ENCODE peak calls at places on chromosomes 4 and X, in five cellular contexts. L is epithelial cell of prostate; A is cardiac septum; I is activated CD4-positive, CD25-positive, alpha-beta regulatory T cell treated with anti-CD3 and anti-CD28 coated beads, Interleukin-2, amount 50 U/mL, for 72 hours; U is nephron progenitor cell. Z is an unnamed sample.

GRCh38 chrX:116379854-116380253 is 56.6 kb upstream of the SLC6A14 start:
- DNase-seq in A (no peak), U (no peak), I (no peak), L (peak; percentile 36), Z (no peak)

GRCh38 chrX:72280210-72280882 is 3.3 kb upstream of the RPS4X start:
- DNase-seq in A (no peak), U (peak; percentile 29), I (no peak), L (no peak), Z (no peak)

GRCh38 chrX:110614596-110614995 is 181.0 kb downstream of the CHRDL1 start:
- DNase-seq in L (no peak), I (no peak), U (no peak), A (no peak), Z (no peak)

GRCh38 chr4:26144526-26145167 is 176.2 kb upstream of the RBPJ start:
- DNase-seq in I (no peak), U (no peak), L (no peak), A (no peak), Z (no peak)

GRCh38 chr4:30671926-30672325 is 48.2 kb upstream of the PCDH7 start:
- DNase-seq in I (no peak), L (no peak), A (no peak), U (no peak), Z (no peak)

GRCh38 chr4:8731364-8731763 is 138.8 kb downstream of the CPZ start:
- DNase-seq in U (no peak), I (no peak), A (peak; percentile 39), L (no peak), Z (no peak)

GRCh38 chr4:65668201-65669007 is 1.9 kb downstream of the EPHA5 start:
- DNase-seq in L (no peak), U (peak; percentile 22), I (no peak), A (no peak), Z (peak; percentile 48)

GRCh38 chr4:77418333-77418732 is 187.3 kb upstream of the CXCL13 start:
- DNase-seq in I (no peak), U (no peak), L (no peak), A (no peak), Z (no peak)

GRCh38 chrX:130654409-130654970 is 248.5 kb downstream of the ENOX2 start:
- DNase-seq in I (no peak), U (no peak), L (no peak), A (no peak), Z (no peak)

GRCh38 chr4:147465461-147465860 is 15.4 kb upstream of the EDNRA start:
- DNase-seq in U (no peak), L (no peak), I (no peak), A (no peak), Z (no peak)

GRCh38 chrX:19513383-19513782 is 1.9 kb downstream of the MAP3K15 start:
- DNase-seq in I (no peak), L (no peak), A (no peak), U (peak; percentile 7), Z (no peak)

GRCh38 chrX:69387559-69388487 is 116.3 kb upstream of the NALF2 start:
- DNase-seq in A (no peak), I (peak; percentile 40), U (peak; percentile 83), L (no peak), Z (peak; percentile 88)

GRCh38 chrX:101602077-101602476 is 15.7 kb downstream of the ARMCX6 start:
- DNase-seq in A (no peak), L (no peak), U (no peak), I (no peak), Z (no peak)

GRCh38 chr4:153222162-153222789 is 18.0 kb downstream of the TRIM2 start:
- DNase-seq in A (peak; percentile 82), I (no peak), L (peak; percentile 46), U (peak; percentile 49), Z (peak; percentile 84)

GRCh38 chr4:148007789-148008188 is 275.9 kb downstream of the ARHGAP10 start:
- DNase-seq in I (no peak), A (no peak), L (no peak), U (no peak), Z (no peak)

GRCh38 chrX:23792861-23793553 is 10.0 kb downstream of the SAT1 start:
- DNase-seq in U (peak; percentile 18), L (no peak), A (no peak), I (no peak), Z (no peak)

GRCh38 chr4:144104509-144105130 is 35.9 kb downstream of the GYPA start:
- DNase-seq in I (no peak), U (no peak), A (no peak), L (no peak), Z (no peak)

GRCh38 chrX:107691024-107691448 is 62.7 kb downstream of the PRPS1 start:
- DNase-seq in I (no peak), U (no peak), L (no peak), A (no peak), Z (no peak)

GRCh38 chr4:184416913-184417734 is 57.2 kb downstream of the IRF2 start:
- DNase-seq in U (no peak), L (no peak), A (no peak), I (peak; percentile 49), Z (no peak)

GRCh38 chr4:179110356-179110755 is 1668.1 kb upstream of the AGA start:
- DNase-seq in A (no peak), I (no peak), U (no peak), L (peak; percentile 5), Z (no peak)

GRCh38 chr4:2843909-2844584 is 403 bp downstream of the ADD1 start:
- DNase-seq in I (no peak), L (no peak), U (peak; percentile 95), A (no peak), Z (peak; percentile 75)

GRCh38 chr4:188221090-188221489 is 81.8 kb downstream of the TRIML1 start:
- DNase-seq in A (no peak), I (no peak), U (no peak), L (peak; percentile 40), Z (no peak)

GRCh38 chr4:1247811-1248261 is 1.1 kb downstream of the CTBP1 start:
- DNase-seq in L (no peak), A (peak; percentile 79), I (no peak), U (no peak), Z (peak; percentile 68)

GRCh38 chr4:3371038-3371437 is 70.7 kb upstream of the HGFAC start:
- DNase-seq in U (no peak), L (no peak), A (no peak), I (no peak), Z (no peak)

GRCh38 chrX:133838761-133839676 is 146.4 kb downstream of the GPC3 start:
- DNase-seq in L (no peak), I (no peak), U (peak; percentile 67), A (no peak), Z (peak; percentile 50)

GRCh38 chr4:110196206-110196870 is 2.1 kb downstream of the ELOVL6 start:
- DNase-seq in A (peak; percentile 77), L (no peak), I (peak; percentile 47), U (peak; percentile 67), Z (peak; percentile 86)

GRCh38 chrX:44071847-44072545 is 98.8 kb upstream of the NDP start:
- DNase-seq in U (no peak), A (no peak), L (no peak), I (no peak), Z (no peak)

GRCh38 chrX:25344191-25344936 is 328.6 kb upstream of the ARX start:
- DNase-seq in A (no peak), U (no peak), L (no peak), I (no peak), Z (no peak)

GRCh38 chr4:2787230-2788100 is 5.4 kb upstream of the SH3BP2 start:
- DNase-seq in U (no peak), A (peak; percentile 82), I (peak; percentile 41), L (no peak), Z (peak; percentile 47)

GRCh38 chrX:30874851-30875250 is 14.2 kb downstream of the TAB3 start:
- DNase-seq in L (no peak), I (no peak), A (no peak), U (no peak), Z (no peak)

GRCh38 chr4:121822796-121823504 is 733 bp downstream of the CCNA2 start:
- DNase-seq in I (peak; percentile 31), U (peak; percentile 26), A (no peak), L (no peak), Z (peak; percentile 53)

GRCh38 chrX:48676893-48677270 is 6.7 kb upstream of the WAS start:
- DNase-seq in A (no peak), U (no peak), I (no peak), L (no peak), Z (no peak)

Z was measured in ecto neural progenitor cell.